ENCODE peak calls at places on chromosomes 11 and 22, in five cellular contexts. One of them, this sample, is unnamed.
A peak's percentile ranks its signal among the peaks of the same experiment; 100 is the strongest.

GRCh38 chr11:36622431-36623136 is 24.5 kb upstream of the RAG2 start:
- DNase-seq in H1: no peak
- DNase-seq in K562: peak; percentile 23
- DNase-seq in A549: peak; percentile 40
- DNase-seq in GM12878: no peak
- DNase-seq in this sample: peak; percentile 31

GRCh38 chr11:28529540-28530410 is 421.6 kb downstream of the METTL15 start:
- DNase-seq in GM12878: no peak
- DNase-seq in A549: peak; percentile 40
- DNase-seq in H1: no peak
- DNase-seq in K562: peak; percentile 9
- DNase-seq in this sample: peak; percentile 50

GRCh38 chr11:1943576-1943975 is 3.6 kb upstream of the MRPL23 start:
- DNase-seq in GM12878: no peak
- DNase-seq in A549: no peak
- DNase-seq in K562: no peak
- DNase-seq in H1: no peak
- DNase-seq in this sample: no peak

GRCh38 chr22:20927940-20928572 is 10.8 kb downstream of the CRKL start:
- DNase-seq in A549: no peak
- DNase-seq in H1: no peak
- DNase-seq in GM12878: no peak
- DNase-seq in K562: no peak
- DNase-seq in this sample: no peak

GRCh38 chr22:24510694-24511625 is 15.8 kb downstream of the UPB1 start:
- DNase-seq in H1: no peak
- DNase-seq in A549: no peak
- DNase-seq in GM12878: no peak
- DNase-seq in K562: peak; percentile 35
- DNase-seq in this sample: peak; percentile 51

GRCh38 chr11:116503216-116504160 is 269.3 kb downstream of the BUD13 start:
- DNase-seq in H1: no peak
- DNase-seq in A549: no peak
- DNase-seq in GM12878: no peak
- DNase-seq in K562: no peak
- DNase-seq in this sample: no peak

GRCh38 chr22:18048441-18048898 is 24.1 kb upstream of the MICAL3 start:
- DNase-seq in H1: no peak
- DNase-seq in K562: peak; percentile 47
- DNase-seq in GM12878: no peak
- DNase-seq in A549: no peak
- DNase-seq in this sample: no peak

GRCh38 chr11:69797156-69797555 is 22.0 kb upstream of the FGF4 start:
- DNase-seq in H1: no peak
- DNase-seq in A549: peak; percentile 50
- DNase-seq in GM12878: no peak
- DNase-seq in K562: no peak
- DNase-seq in this sample: no peak

GRCh38 chr11:72735495-72736027 is 16.6 kb downstream of the ARAP1 start:
- DNase-seq in GM12878: no peak
- DNase-seq in H1: no peak
- DNase-seq in A549: peak; percentile 35
- DNase-seq in K562: peak; percentile 73
- DNase-seq in this sample: peak; percentile 47

GRCh38 chr11:117671370-117671769 is 125.6 kb downstream of the DSCAML1 start:
- DNase-seq in A549: no peak
- DNase-seq in GM12878: no peak
- DNase-seq in H1: no peak
- DNase-seq in K562: no peak
- DNase-seq in this sample: no peak

GRCh38 chr22:28171135-28171534 is 252.1 kb upstream of the PITPNB start:
- DNase-seq in K562: no peak
- DNase-seq in GM12878: no peak
- DNase-seq in A549: no peak
- DNase-seq in H1: no peak
- DNase-seq in this sample: no peak

GRCh38 chr11:88335284-88335683 is 2.3 kb downstream of the CTSC start:
- DNase-seq in H1: no peak
- DNase-seq in GM12878: no peak
- DNase-seq in A549: no peak
- DNase-seq in K562: no peak
- DNase-seq in this sample: peak; percentile 15

GRCh38 chr22:32237905-32238304 is 17.2 kb downstream of the SLC5A4 start:
- DNase-seq in A549: no peak
- DNase-seq in GM12878: no peak
- DNase-seq in H1: no peak
- DNase-seq in K562: no peak
- DNase-seq in this sample: no peak
- TF ChIP-seq KDM1A in A549: no peak
- TF ChIP-seq KDM1A in GM12878: no peak
- TF ChIP-seq KDM1A in H1: no peak
- TF ChIP-seq KDM1A in K562: no peak
- TF ChIP-seq KDM1A in this sample: no peak

DNA sequence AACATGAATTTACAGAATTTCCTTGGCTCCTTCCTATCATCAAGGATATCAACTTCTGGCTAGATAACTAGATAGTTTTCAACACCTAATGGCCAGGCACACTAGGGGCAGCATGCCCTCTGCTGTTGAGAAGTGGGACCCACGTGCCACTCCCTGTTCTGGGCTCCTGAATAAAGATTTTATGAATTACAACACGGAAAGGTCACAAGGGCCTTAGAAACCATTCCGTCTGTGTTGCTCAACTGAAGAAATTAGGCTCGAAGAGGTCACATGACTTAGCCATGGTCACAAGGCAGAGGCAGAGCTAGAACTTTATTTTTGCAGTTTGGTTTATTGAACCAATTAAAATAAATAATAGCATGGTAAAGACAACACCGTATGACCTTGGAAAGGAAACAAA is 36.0 kb downstream of the PRCP start:
- DNase-seq in GM12878: no peak
- DNase-seq in A549: peak; percentile 66
- DNase-seq in K562: peak; percentile 43
- DNase-seq in H1: peak; percentile 15
- DNase-seq in this sample: peak; percentile 57
- TF ChIP-seq KDM1A in GM12878: no peak
- TF ChIP-seq KDM1A in A549: no peak
- TF ChIP-seq KDM1A in K562: no peak
- TF ChIP-seq KDM1A in H1: no peak
- TF ChIP-seq KDM1A in this sample: no peak

DNA sequence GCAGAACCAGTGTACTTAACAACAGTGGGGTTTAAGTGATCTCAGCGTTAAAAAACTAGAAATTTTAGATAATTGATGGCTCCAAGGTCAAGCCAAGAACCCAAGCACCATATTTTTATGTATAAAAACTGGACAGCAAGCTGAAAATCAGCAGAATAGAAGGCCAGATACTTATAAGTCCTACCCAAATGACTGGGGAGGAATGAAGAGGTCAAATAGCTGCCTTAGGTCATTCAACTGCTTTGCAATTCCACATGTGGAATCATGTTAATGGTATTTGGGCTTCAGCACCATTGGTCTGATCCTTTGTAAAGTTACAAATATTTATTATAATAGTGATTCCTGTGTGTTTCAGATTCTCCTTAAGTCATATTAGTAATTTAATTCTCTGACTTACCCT is 108.4 kb downstream of the FAT3 start:
- DNase-seq in A549: no peak
- DNase-seq in H1: no peak
- DNase-seq in K562: no peak
- DNase-seq in GM12878: no peak
- DNase-seq in this sample: no peak
- TF ChIP-seq KDM1A in A549: no peak
- TF ChIP-seq KDM1A in H1: no peak
- TF ChIP-seq KDM1A in K562: no peak
- TF ChIP-seq KDM1A in GM12878: no peak
- TF ChIP-seq KDM1A in this sample: no peak

GRCh38 chr11:32018672-32019071 is 72.2 kb upstream of the RCN1 start:
- DNase-seq in K562: no peak
- DNase-seq in GM12878: no peak
- DNase-seq in H1: no peak
- DNase-seq in A549: no peak
- DNase-seq in this sample: no peak

GRCh38 chr11:32013603-32014002 is 77.3 kb upstream of the RCN1 start:
- DNase-seq in K562: no peak
- DNase-seq in GM12878: no peak
- DNase-seq in A549: no peak
- DNase-seq in H1: no peak
- DNase-seq in this sample: no peak

GRCh38 chr11:32016111-32016510 is 74.8 kb upstream of the RCN1 start:
- DNase-seq in A549: no peak
- DNase-seq in K562: no peak
- DNase-seq in H1: no peak
- DNase-seq in GM12878: no peak
- DNase-seq in this sample: no peak

GRCh38 chr11:32012066-32012465 is 78.8 kb upstream of the RCN1 start:
- DNase-seq in A549: no peak
- DNase-seq in H1: no peak
- DNase-seq in K562: no peak
- DNase-seq in GM12878: no peak
- DNase-seq in this sample: no peak

DNA sequence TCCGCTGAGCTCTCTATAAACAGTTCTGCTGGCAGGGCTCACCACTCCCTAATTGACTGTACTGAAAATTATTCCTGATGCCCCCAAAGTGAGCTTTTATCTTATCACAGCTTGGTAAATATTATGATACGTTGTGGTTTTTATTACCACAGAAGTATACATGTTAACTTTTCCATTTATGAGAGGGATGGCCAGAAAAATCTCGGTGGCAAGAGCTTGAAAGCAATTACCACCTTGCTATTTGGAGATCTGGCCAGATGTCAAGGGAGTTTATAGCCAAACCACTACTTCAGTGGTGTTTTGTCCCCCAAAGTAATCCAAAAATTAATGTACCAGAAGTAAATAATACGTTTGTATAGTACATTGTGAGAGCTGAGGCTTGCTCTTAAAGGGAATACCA is 75.4 kb upstream of the RCN1 start:
- DNase-seq in H1: no peak
- DNase-seq in A549: no peak
- DNase-seq in K562: no peak
- DNase-seq in GM12878: no peak
- DNase-seq in this sample: no peak
- TF ChIP-seq KDM1A in H1: no peak
- TF ChIP-seq KDM1A in A549: no peak
- TF ChIP-seq KDM1A in K562: no peak
- TF ChIP-seq KDM1A in GM12878: no peak
- TF ChIP-seq KDM1A in this sample: no peak

This sample was measured in HepG2.